ENCODE peak calls at places on chromosomes 12 and 14, in eight cellular contexts. E, Z, H, Q, J, I, C and F are unnamed samples.
A peak's percentile ranks its signal among the peaks of the same experiment; 100 is the strongest.

GRCh38 chr12:74983917-74984316 is 225.7 kb downstream of the KCNC2 start:
- DNase-seq in H (no peak), J (no peak), Q (no peak), Z (no peak), E (no peak), C (no peak), I (no peak), F (no peak)

GRCh38 chr12:123153906-123154305 is 3.0 kb upstream of the PITPNM2 start:
- DNase-seq in Q (no peak), E (no peak), H (no peak), C (no peak), Z (no peak), J (no peak), I (no peak), F (no peak)

GRCh38 chr14:34322940-34323418 is 139.1 kb downstream of the SPTSSA start:
- DNase-seq in I (no peak), H (peak; percentile 31), J (peak; percentile 3), C (peak; percentile 34), Q (peak; percentile 58), E (peak; percentile 41), Z (peak; percentile 15), F (no peak)

GRCh38 chr12:102917026-102917787 is at the start of gene PAH:
- DNase-seq in H (peak; percentile 18), J (no peak), I (peak; percentile 27), Q (peak; percentile 0), Z (no peak), E (peak; percentile 4), C (no peak), F (no peak)

GRCh38 chr14:42563313-42563712 is 956.6 kb downstream of the LRFN5 start:
- DNase-seq in C (no peak), J (no peak), I (no peak), Z (no peak), H (no peak), E (no peak), Q (no peak), F (no peak)

GRCh38 chr12:70608184-70608583 is 29.0 kb downstream of the PTPRB start:
- DNase-seq in Q (no peak), H (no peak), I (no peak), Z (no peak), J (no peak), E (no peak), C (no peak), F (no peak)

GRCh38 chr12:79262938-79263337 is 398.4 kb downstream of the SYT1 start:
- DNase-seq in Z (no peak), I (no peak), Q (no peak), H (no peak), C (no peak), J (no peak), E (no peak), F (no peak)

GRCh38 chr14:74610199-74610865 is 1.7 kb downstream of the LTBP2 start:
- DNase-seq in I (no peak), J (no peak), Z (no peak), Q (no peak), E (no peak), C (no peak), H (no peak), F (no peak)

GRCh38 chr14:96584199-96584906 is 82.2 kb downstream of the PAPOLA start:
- DNase-seq in I (peak; percentile 39), Z (no peak), J (no peak), Q (no peak), E (peak; percentile 10), C (no peak), H (no peak), F (no peak)

GRCh38 chr14:72521968-72522741 is 371.7 kb downstream of the DPF3 start:
- DNase-seq in H (no peak), C (no peak), J (no peak), I (no peak), E (no peak), Z (no peak), Q (no peak), F (no peak)

GRCh38 chr12:109864916-109865315 is 15.4 kb downstream of the GLTP start:
- DNase-seq in Z (peak; percentile 73), H (no peak), C (no peak), Q (no peak), J (no peak), I (no peak), E (no peak), F (no peak)

GRCh38 chr12:50597200-50598195 is 92.7 kb downstream of the DIP2B start:
- DNase-seq in Q (no peak), H (peak; percentile 27), C (no peak), J (no peak), Z (no peak), E (peak; percentile 22), I (no peak), F (peak; percentile 21)

GRCh38 chr12:34033628-34034296 is 11.5 kb downstream of the ALG10 start:
- DNase-seq in I (no peak), Q (no peak), Z (no peak), J (no peak), H (no peak), E (peak; percentile 22), C (no peak), F (no peak)

GRCh38 chr12:126926023-126926600 is 1340.9 kb upstream of the TMEM132C start:
- DNase-seq in E (no peak), Z (no peak), Q (no peak), I (no peak), J (no peak), C (no peak), H (no peak), F (no peak)

GRCh38 chr12:60616400-60616799 is 1020.6 kb downstream of the SLC16A7 start:
- DNase-seq in Z (no peak), H (no peak), C (no peak), I (no peak), Q (no peak), J (no peak), E (no peak), F (no peak)

GRCh38 chr14:65206078-65206447 is 103.7 kb upstream of the MAX start:
- DNase-seq in I (no peak), J (no peak), H (no peak), Z (no peak), E (no peak), Q (no peak), C (no peak), F (no peak)

GRCh38 chr14:65208548-65208947 is 106.2 kb upstream of the MAX start:
- DNase-seq in Z (no peak), H (no peak), C (no peak), Q (no peak), E (no peak), I (no peak), J (no peak), F (no peak)

GRCh38 chr14:65204056-65204455 is 101.7 kb upstream of the MAX start:
- DNase-seq in Z (no peak), C (no peak), Q (no peak), E (no peak), I (no peak), J (no peak), H (no peak), F (no peak)

GRCh38 chr14:65203574-65203973 is 101.3 kb upstream of the MAX start:
- DNase-seq in H (no peak), J (no peak), Q (no peak), E (no peak), Z (no peak), C (no peak), I (no peak), F (no peak)

GRCh38 chr14:65206448-65207096 is 104.3 kb upstream of the MAX start:
- DNase-seq in J (no peak), H (no peak), E (no peak), C (no peak), Q (no peak), I (no peak), Z (no peak), F (no peak)
- H3K27ac ChIP-seq in J (no peak overlapping the region), H (peak overlapping the region; percentile 34), E (no peak overlapping the region), C (no peak overlapping the region), Q (no peak overlapping the region), I (no peak overlapping the region), Z (no peak overlapping the region), F (no peak overlapping the region)

GRCh38 chr14:68628605-68629310 is 164.1 kb downstream of the ZFP36L1 start:
- DNase-seq in E (peak; percentile 18), Q (peak; percentile 13), Z (peak; percentile 88), I (no peak), J (no peak), C (no peak), H (no peak), F (no peak)

GRCh38 chr14:68630081-68630571 is 162.7 kb downstream of the ZFP36L1 start:
- DNase-seq in H (no peak), Q (no peak), I (no peak), E (no peak), C (no peak), Z (no peak), J (no peak), F (no peak)

GRCh38 chr14:68631058-68631690 is 161.7 kb downstream of the ZFP36L1 start:
- DNase-seq in E (no peak), J (no peak), H (no peak), I (no peak), Q (no peak), C (no peak), Z (no peak), F (no peak)

GRCh38 chr14:68631691-68632590 is 160.9 kb downstream of the ZFP36L1 start:
- DNase-seq in J (no peak), E (no peak), Q (no peak), Z (no peak), I (no peak), H (no peak), C (no peak), F (no peak)

GRCh38 chr14:68630611-68631013 is 162.3 kb downstream of the ZFP36L1 start:
- DNase-seq in C (no peak), E (no peak), J (no peak), I (no peak), H (no peak), Z (no peak), Q (no peak), F (no peak)
- H3K27ac ChIP-seq in C (peak overlapping the region; percentile 86), E (no peak overlapping the region), J (peak overlapping the region; percentile 96), I (no peak overlapping the region), H (no peak overlapping the region), Z (peak overlapping the region; percentile 43), Q (no peak overlapping the region), F (peak overlapping the region; percentile 66)

DNA sequence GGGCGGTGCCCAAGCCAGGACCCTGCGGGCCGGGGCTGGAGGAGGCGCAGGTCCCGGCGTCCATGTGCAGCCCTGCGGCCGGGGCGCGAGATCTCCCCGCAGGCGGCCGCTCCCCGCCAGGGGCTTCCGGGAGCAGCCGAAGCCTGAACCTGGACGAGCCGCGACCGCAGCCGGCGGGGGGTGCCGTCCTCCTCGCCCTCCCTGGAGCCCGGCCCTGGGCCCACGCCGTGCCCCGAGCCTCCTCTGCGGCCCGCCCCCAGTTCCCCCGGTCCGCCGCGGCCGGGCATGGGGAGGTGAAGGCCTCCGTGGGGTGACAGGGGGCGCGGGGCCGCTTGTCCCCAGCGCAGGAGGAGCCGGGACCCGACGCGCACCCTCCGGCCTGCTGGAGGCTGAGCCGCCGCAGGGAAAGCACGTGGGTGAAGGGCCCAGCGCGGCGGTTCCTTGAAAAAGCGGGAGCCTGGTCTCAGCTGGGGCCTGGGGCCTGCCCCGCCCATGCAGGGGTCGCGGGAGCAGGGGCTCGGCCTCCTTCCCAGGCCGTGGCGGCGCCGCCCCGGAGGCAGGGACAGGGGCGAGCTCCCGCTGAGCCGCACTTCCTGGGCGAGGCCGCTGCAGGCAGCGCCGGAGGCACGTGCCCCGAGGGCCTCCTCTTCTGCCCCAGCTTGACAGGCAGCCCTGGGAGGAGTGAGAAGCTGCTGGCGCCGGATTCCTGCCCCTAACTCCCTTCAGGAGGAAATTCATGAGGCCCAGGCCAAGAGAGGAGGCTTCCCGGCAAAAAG is 55.6 kb upstream of the PPP2R5C start:
- DNase-seq in Q (peak; percentile 57), Z (no peak), E (peak; percentile 73), C (peak; percentile 73), H (peak; percentile 65), J (no peak), I (no peak), F (no peak)
- H3K27ac ChIP-seq in Q (peak overlapping the region; percentile 62), Z (peak overlapping the region; percentile 45), E (peak overlapping the region; percentile 29), C (peak overlapping the region; percentile 85), H (peak overlapping the region; percentile 81), J (peak overlapping the region; percentile 18), I (no peak overlapping the region), F (peak overlapping the region; percentile 12)

GRCh38 chr12:726281-727140 is 25.9 kb upstream of the WNK1 start:
- DNase-seq in I (no peak), J (no peak), E (peak; percentile 26), Z (no peak), C (no peak), Q (no peak), H (no peak), F (no peak)
- H3K27ac ChIP-seq in I (no peak overlapping the region), J (no peak overlapping the region), E (no peak overlapping the region), Z (no peak overlapping the region), C (peak overlapping the region; percentile 45), Q (no peak overlapping the region), H (no peak overlapping the region), F (no peak overlapping the region)